ENCODE peak calls at places on chromosomes 1 and 21, in six cellular contexts. R is upper lobe of left lung, I is GM12878, H is HepG2, X is K562, D is HCT116. O is an unnamed sample.
A peak's percentile ranks its signal among the peaks of the same experiment; 100 is the strongest.

GRCh38 chr1:169019419-169020058 is 87.0 kb upstream of the ATP1B1 start:
- ATAC-seq in R (peak; percentile 46), D (no peak), H (no peak), I (no peak), X (no peak), O (no peak)

GRCh38 chr1:34901919-34902318 is 27.5 kb downstream of the DLGAP3 start:
- ATAC-seq in D (no peak), R (no peak), H (no peak), X (no peak), I (no peak), O (no peak)

GRCh38 chr1:202355944-202356553 is 7.5 kb downstream of the PPP1R12B start:
- ATAC-seq in D (no peak), H (no peak), X (no peak), I (no peak), R (no peak), O (no peak)

GRCh38 chr1:185474440-185475149 is 157.6 kb upstream of the IVNS1ABP start:
- ATAC-seq in D (no peak), R (no peak), X (no peak), H (no peak), I (no peak), O (no peak)

GRCh38 chr1:21270086-21270689 is 20.1 kb downstream of the ECE1 start:
- ATAC-seq in H (peak; percentile 62), R (peak; percentile 78), I (peak; percentile 97), D (peak; percentile 94), X (peak; percentile 96), O (peak; percentile 58)

GRCh38 chr21:32423320-32423719 is 10.8 kb downstream of the EVA1C start:
- ATAC-seq in X (no peak), H (no peak), D (peak; percentile 56), I (no peak), R (no peak), O (no peak)

GRCh38 chr1:175268720-175269119 is 76.1 kb upstream of the KIAA0040 start:
- ATAC-seq in R (no peak), H (no peak), D (peak; percentile 71), I (no peak), X (no peak), O (peak; percentile 29)

GRCh38 chr1:221724931-221725605 is 16.8 kb downstream of the DUSP10 start:
- ATAC-seq in I (no peak), D (no peak), X (no peak), H (no peak), R (peak; percentile 56), O (peak; percentile 90)

GRCh38 chr1:119637719-119638118 is 10.3 kb downstream of the ZNF697 start:
- ATAC-seq in I (no peak), H (no peak), X (no peak), D (no peak), R (no peak), O (no peak)

GRCh38 chr21:17368748-17369363 is 144.0 kb upstream of the CXADR start:
- ATAC-seq in H (peak; percentile 97), D (no peak), X (no peak), R (no peak), I (no peak), O (peak; percentile 21)

GRCh38 chr21:33238565-33239255 is 9.0 kb downstream of the IFNAR2 start:
- ATAC-seq in X (no peak), I (peak; percentile 79), R (no peak), D (no peak), H (no peak), O (no peak)

GRCh38 chr1:11559211-11559970 is 80.4 kb downstream of the DISP3 start:
- ATAC-seq in D (no peak), I (no peak), R (no peak), H (no peak), X (no peak), O (no peak)

GRCh38 chr21:29671728-29672127 is 268.1 kb downstream of the GRIK1 start:
- ATAC-seq in H (no peak), X (peak; percentile 82), D (no peak), R (no peak), I (peak; percentile 40), O (no peak)

GRCh38 chr1:172697463-172698100 is 38.7 kb downstream of the FASLG start:
- ATAC-seq in R (no peak), H (no peak), I (peak; percentile 57), X (no peak), D (no peak), O (no peak)

GRCh38 chr1:173867141-173867752 is 542 bp downstream of the GAS5 start:
- ATAC-seq in R (peak; percentile 0), X (no peak), H (no peak), D (no peak), I (no peak), O (peak; percentile 4)

GRCh38 chr1:45304311-45305081 is 22.2 kb upstream of the HPDL start:
- ATAC-seq in I (peak; percentile 31), H (peak; percentile 49), X (peak; percentile 2), R (no peak), D (no peak), O (no peak)

GRCh38 chr1:7576946-7577657 is 194.0 kb upstream of the VAMP3 start:
- ATAC-seq in R (no peak), I (no peak), H (peak; percentile 55), D (peak; percentile 87), X (peak; percentile 82), O (no peak)

GRCh38 chr1:7575041-7575400 is 196.1 kb upstream of the VAMP3 start:
- ATAC-seq in H (no peak), X (no peak), I (no peak), D (no peak), R (no peak), O (no peak)

GRCh38 chr1:7572654-7573152 is 198.4 kb upstream of the VAMP3 start:
- ATAC-seq in X (peak; percentile 43), I (no peak), R (peak; percentile 36), H (no peak), D (no peak), O (no peak)

GRCh38 chr1:7573481-7573880 is 197.6 kb upstream of the VAMP3 start:
- ATAC-seq in D (no peak), X (peak; percentile 53), R (no peak), I (no peak), H (no peak), O (no peak)

DNA sequence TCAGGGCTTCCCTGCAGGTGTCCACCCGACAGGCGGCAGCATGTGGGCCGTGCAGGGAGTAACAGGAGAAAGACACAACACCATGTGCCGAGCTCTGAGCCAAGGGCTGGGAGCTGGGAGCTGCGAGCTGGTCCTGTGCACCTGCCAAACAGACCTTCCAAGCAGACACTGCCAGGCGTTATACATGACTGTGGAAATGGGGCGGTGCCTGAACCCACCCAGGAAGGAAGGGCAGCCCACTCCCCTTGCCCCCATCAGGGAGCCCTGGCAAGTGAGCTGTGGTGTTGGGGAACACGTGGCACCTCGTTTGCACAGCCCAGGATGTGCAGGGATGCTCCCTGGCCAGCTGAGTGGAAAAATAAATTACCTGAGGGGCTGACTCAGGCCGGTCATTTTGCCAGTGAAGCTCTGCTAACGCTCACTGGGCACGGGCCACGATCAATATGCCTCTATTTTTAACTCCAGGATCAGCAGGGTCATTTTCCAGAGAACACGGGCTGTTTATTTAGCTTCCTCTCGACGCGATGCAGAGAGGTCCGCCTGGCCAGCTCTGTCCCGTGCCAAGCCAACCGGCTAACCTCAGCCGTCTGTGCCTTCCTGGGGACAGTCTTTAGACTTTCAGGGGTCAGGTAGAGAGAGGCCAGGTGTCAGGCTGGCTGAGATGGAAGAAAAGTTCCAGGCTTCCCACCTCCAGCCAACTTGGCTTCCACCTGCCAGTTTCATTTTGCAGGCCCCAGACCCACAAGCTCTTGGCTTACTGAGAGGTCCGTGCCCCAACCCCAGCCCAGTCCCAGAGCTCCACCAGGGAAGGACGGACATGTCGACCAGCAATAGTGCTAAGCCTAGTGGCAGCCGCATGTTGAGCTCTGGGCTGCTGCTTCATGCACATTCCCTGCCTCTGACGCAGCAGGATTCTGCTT is 196.7 kb upstream of the VAMP3 start:
- ATAC-seq in R (peak; percentile 55), D (no peak), X (no peak), I (no peak), H (peak; percentile 49), O (peak; percentile 68)
- TF ChIP-seq POLR2AphosphoS5 in R (no peak), D (no peak), X (no peak), I (no peak), H (no peak), O (no peak)

DNA sequence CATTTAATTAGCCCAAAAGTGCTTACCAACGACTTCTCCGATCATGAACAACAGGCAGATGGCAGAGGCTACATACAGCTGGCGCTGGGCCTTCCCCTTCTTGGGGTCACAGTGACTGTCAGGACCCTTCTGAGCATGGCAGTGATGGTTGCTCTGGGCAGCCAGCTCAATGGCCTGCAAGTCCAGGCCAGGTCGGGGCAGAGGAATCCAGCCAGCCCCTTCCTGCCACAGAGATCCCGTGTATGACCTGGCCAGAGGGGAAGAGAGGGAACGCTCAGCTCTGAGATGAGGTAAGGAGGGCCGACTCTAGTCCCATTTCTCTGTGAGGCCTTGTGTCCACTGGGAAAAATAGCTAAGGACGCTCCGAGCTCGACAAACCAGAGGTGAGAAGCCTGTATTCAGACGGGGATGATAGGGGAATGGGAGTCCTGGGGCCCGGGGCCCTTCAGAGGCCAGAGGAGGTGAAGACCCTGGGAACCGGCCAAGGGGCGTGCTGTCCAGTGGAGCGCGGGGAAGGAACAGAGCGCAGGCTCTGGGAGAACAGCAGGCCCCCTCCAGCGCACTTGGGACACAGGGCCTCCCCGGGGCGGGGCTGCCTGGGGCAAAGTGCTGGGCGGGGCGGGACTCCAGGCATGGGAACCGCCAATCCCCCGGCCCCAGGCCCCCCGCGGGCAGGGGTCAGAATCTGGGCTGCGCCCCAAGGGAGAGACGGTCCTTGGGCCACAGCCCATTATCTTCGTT is 777 bp downstream of the SLC30A2 start:
- ATAC-seq in X (peak; percentile 70), H (peak; percentile 54), R (no peak), D (no peak), I (no peak), O (no peak)
- TF ChIP-seq POLR2A in X (no peak), H (no peak), R (no peak), D (no peak), I (no peak), O (no peak)

DNA sequence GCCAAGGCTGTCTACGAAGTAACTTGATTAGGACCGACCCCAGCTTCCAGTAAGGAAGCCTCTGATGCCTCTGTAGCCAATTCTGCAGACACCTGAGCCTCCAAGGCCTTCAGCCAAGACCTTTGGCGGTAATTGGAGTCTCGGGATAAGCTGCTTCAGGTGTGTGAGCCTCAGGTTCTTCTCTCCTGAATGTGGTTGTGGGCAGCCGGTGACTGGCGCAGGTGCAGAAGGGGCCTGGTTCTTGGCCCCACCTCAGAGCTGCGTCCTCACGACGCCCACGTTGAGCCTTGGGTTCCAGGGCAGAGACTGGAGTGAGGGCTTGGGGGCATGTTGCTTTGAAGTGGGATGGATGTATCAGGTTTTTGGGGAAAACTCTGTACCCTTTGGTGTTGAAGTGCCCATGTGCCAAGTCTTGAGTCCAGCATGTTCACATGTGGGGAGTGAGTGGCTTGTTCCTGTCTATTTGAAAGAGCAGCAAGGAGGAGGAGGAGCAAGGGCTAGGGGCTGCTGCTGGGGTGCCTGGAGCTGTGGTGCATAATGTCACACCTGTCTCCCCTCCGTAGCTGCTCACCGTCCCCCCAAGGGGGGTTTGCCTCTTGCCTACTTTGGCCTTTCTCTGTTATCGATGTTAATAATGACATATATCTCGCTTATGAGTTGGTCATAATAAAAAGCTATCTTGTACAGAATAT is 1.4 kb downstream of the PSEN2 start:
- ATAC-seq in R (no peak), D (no peak), H (no peak), X (no peak), I (no peak), O (no peak)
- TF ChIP-seq POLR2AphosphoS5 in R (no peak), D (no peak), H (no peak), X (no peak), I (no peak), O (no peak)

DNA sequence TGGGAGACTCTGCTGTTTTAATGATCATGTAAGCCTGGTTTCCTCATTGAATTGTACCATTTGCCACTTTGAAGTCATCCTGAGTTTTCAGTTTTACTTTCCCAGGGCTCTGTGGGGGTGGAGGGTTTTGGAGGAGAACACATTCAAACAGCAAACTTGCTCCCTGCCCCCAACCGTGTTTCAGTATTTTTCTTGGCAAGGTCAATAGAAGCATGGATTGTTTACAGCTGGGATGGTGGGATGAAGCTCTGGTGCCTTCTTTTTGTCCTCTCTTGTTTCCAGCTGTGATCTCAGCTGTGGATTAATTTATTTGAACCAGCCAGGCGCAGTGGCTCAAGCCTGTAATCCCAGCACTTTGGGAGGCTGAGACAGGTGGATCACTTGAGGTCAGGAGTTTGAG is 54.3 kb upstream of the SERBP1 start:
- ATAC-seq in D (no peak), H (no peak), R (no peak), I (no peak), X (no peak), O (no peak)
- TF ChIP-seq POLR2A in D (no peak), H (no peak), R (no peak), I (no peak), X (no peak), O (no peak)